ENCODE peak calls at places on chromosomes 12 and 14, in ten cellular contexts. O is tibial nerve, Z is testis, L is ovary, K is upper lobe of left lung, F is IMR-90, B is breast epithelium, R is uterus, D is heart left ventricle, S is right lobe of liver. V is an unnamed sample.
A peak's percentile ranks its signal among the peaks of the same experiment; 100 is the strongest.

GRCh38 chr12:118715647-118716046 is 265.7 kb upstream of the SRRM4 start:
- DNase-seq in O (no peak), Z (no peak), L (no peak), K (no peak), F (no peak), B (no peak), R (no peak), D (no peak), S (no peak), V (no peak)

GRCh38 chr14:106459971-106460730 is 933.8 kb downstream of the TMEM121 start:
- DNase-seq in O (no peak), Z (peak; percentile 82), L (no peak), K (peak; percentile 67), F (no peak), B (no peak), R (no peak), D (peak; percentile 21), S (no peak), V (no peak)

GRCh38 chr12:118029166-118029565 is 12.7 kb downstream of the RFC5 start:
- DNase-seq in O (no peak), Z (no peak), L (no peak), K (no peak), F (no peak), B (no peak), R (no peak), D (no peak), S (no peak), V (no peak)

GRCh38 chr12:116999066-116999465 is 88.3 kb downstream of the FBXW8 start:
- DNase-seq in O (no peak), Z (no peak), L (no peak), K (no peak), F (no peak), B (no peak), R (no peak), D (no peak), S (no peak), V (no peak)

GRCh38 chr12:62512901-62513300 is 46.3 kb downstream of the MON2 start:
- DNase-seq in O (no peak), Z (no peak), L (no peak), K (no peak), F (no peak), B (no peak), R (no peak), D (no peak), S (no peak), V (no peak)

GRCh38 chr14:61433169-61433568 is 111.8 kb downstream of the PRKCH start:
- DNase-seq in O (no peak), Z (no peak), L (no peak), K (no peak), F (peak; percentile 8), B (no peak), R (no peak), D (no peak), S (no peak), V (no peak)

GRCh38 chr12:51070004-51070403 is 13.4 kb downstream of the CSRNP2 start:
- DNase-seq in O (peak; percentile 66), Z (no peak), L (no peak), K (no peak), F (peak; percentile 49), B (no peak), R (no peak), D (no peak), S (no peak), V (no peak)

GRCh38 chr12:78584695-78585094 is 279.9 kb upstream of the SYT1 start:
- DNase-seq in O (no peak), Z (no peak), L (no peak), K (no peak), F (peak; percentile 6), B (no peak), R (no peak), D (no peak), S (no peak), V (no peak)

GRCh38 chr12:103687262-103687661 is 100.2 kb downstream of the STAB2 start:
- DNase-seq in O (no peak), Z (no peak), L (no peak), K (no peak), F (no peak), B (no peak), R (no peak), D (no peak), S (no peak), V (no peak)

GRCh38 chr14:74429221-74429691 is 3.2 kb upstream of the SYNDIG1L start:
- DNase-seq in O (no peak), Z (no peak), L (no peak), K (no peak), F (no peak), B (no peak), R (no peak), D (no peak), S (no peak), V (peak; percentile 49)

GRCh38 chr12:114096461-114096860 is 130.3 kb upstream of the RBM19 start:
- DNase-seq in O (no peak), Z (no peak), L (no peak), K (no peak), F (peak; percentile 31), B (no peak), R (no peak), D (no peak), S (no peak), V (no peak)

GRCh38 chr14:102691763-102692162 is 85.5 kb upstream of the TRAF3 start:
- DNase-seq in O (no peak), Z (no peak), L (no peak), K (no peak), F (no peak), B (no peak), R (no peak), D (no peak), S (no peak), V (no peak)

GRCh38 chr14:34227834-34228662 is 234.0 kb downstream of the SPTSSA start:
- DNase-seq in O (peak; percentile 63), Z (peak; percentile 71), L (peak; percentile 35), K (peak; percentile 29), F (peak; percentile 44), B (peak; percentile 36), R (peak; percentile 56), D (peak; percentile 76), S (peak; percentile 70), V (no peak)

GRCh38 chr14:61107148-61107641 is 126.2 kb downstream of the SLC38A6 start:
- DNase-seq in O (peak; percentile 39), Z (peak; percentile 58), L (no peak), K (peak; percentile 37), F (no peak), B (peak; percentile 42), R (peak; percentile 69), D (peak; percentile 65), S (no peak), V (no peak)

GRCh38 chr14:74613211-74613914 is 1.3 kb upstream of the LTBP2 start:
- DNase-seq in O (no peak), Z (no peak), L (no peak), K (no peak), F (no peak), B (no peak), R (no peak), D (no peak), S (no peak), V (no peak)

GRCh38 chr12:119679081-119679480 is 11.1 kb downstream of the PRKAB1 start:
- DNase-seq in O (no peak), Z (no peak), L (no peak), K (no peak), F (no peak), B (no peak), R (no peak), D (no peak), S (no peak), V (no peak)

DNA sequence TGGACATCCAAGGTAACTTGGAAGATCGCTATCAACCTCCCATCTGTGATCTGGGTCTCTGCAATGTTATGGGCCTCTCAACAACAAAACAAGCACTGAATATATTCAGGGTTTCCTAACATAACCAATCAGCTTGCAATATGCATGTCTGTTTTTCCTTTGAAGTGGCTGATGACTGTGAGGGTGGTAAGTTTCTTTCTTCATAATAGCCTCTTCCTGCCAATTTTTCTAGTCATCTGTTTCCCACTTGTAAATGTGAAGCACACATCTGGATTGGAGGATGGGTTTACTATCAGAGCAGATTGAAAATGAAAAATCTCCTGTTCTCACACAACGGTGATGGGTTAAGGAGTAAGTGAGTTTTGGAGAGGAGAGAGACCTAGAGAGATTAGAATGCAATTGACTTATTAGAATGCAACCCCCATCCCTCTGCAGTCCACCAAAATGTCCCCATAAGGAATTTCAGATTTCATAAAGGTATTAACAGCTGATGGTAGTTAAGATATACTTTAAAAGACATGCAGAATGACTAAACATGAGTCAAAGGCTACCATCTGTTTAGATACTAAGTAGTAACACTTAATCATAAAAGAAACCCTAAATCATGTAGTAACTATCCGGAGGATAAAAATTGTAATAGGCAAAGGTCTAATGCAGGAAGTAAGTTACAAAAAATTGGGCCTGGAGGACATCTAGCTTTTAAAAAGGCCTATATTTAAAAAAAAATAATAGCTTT is 58.4 kb upstream of the SAV1 start:
- DNase-seq in O (no peak), Z (no peak), L (no peak), K (no peak), F (peak; percentile 89), B (no peak), R (no peak), D (no peak), S (no peak), V (no peak)
- H3K36me3 ChIP-seq in O (peaks cover 15% of the 10 kb centered on the region), Z (no peaks in the 10 kb centered on the region), L (no peaks in the 10 kb centered on the region), K (peaks cover 56% of the 10 kb centered on the region), F (peaks cover 20% of the 10 kb centered on the region), B (no peaks in the 10 kb centered on the region), R (no peaks in the 10 kb centered on the region), D (peaks cover 65% of the 10 kb centered on the region), S (no peaks in the 10 kb centered on the region), V (no peaks in the 10 kb centered on the region)

GRCh38 chr14:52553671-52554575 is 1.3 kb downstream of the GPR137C start:
- DNase-seq in O (peak; percentile 74), Z (peak; percentile 90), L (peak; percentile 91), K (no peak), F (peak; percentile 91), B (peak; percentile 86), R (peak; percentile 87), D (peak; percentile 87), S (peak; percentile 95), V (no peak)
- TF ChIP-seq POLR2A in O (no peak), Z (no peak), L (no peak), K (no peak), F (no peak), B (no peak), R (peak; percentile 44), D (no peak), S (no peak), V (peak; percentile 14)

GRCh38 chr14:105450123-105450505 is 24.5 kb upstream of the CRIP2 start:
- DNase-seq in O (no peak), Z (no peak), L (no peak), K (peak; percentile 59), F (no peak), B (no peak), R (peak; percentile 13), D (no peak), S (peak; percentile 40), V (no peak)
- H3K36me3 ChIP-seq in O (no peaks in the 10 kb centered on the region), Z (no peaks in the 10 kb centered on the region), L (no peaks in the 10 kb centered on the region), K (peaks cover 47% of the 10 kb centered on the region), F (peaks cover 45% of the 10 kb centered on the region), B (no peaks in the 10 kb centered on the region), R (no peaks in the 10 kb centered on the region), D (peaks cover 3% of the 10 kb centered on the region), S (no peaks in the 10 kb centered on the region), V (no peaks in the 10 kb centered on the region)

DNA sequence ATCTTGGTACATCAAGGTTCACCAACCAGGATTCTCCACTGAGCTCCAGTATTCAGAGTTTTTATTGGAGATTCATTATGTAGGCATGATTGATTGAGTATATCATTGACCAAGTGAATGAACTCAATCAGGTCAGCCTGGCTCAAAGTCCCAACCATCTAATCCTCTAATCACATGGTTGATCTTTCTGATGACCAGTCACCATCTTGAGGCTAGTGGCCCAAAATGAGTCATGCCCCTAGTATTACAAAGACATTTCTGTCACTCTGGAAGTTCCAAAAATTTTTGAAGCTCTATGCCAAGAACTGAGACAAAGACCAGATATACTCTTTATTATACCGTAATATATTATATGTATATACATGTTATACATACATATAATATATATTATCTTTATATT is 75.9 kb upstream of the ATF7IP start:
- DNase-seq in O (no peak), Z (no peak), L (no peak), K (no peak), F (no peak), B (no peak), R (no peak), D (no peak), S (no peak), V (no peak)
- TF ChIP-seq POLR2A in O (no peak), Z (no peak), L (no peak), K (no peak), F (no peak), B (no peak), R (no peak), D (no peak), S (no peak), V (no peak)

V was measured in vagina.